ENCODE peak calls at places on chromosomes 2 and 18, in four cellular contexts. V is heart right ventricle, I is spleen, T is OCI-LY7. S is an unnamed sample.

GRCh38 chr2:68885811-68886075 is 14.5 kb upstream of the BMP10 start:
- DNase-seq in V (no peak), I (no peak), T (no peak), S (no peak)

GRCh38 chr2:86072271-86072858 is 33.3 kb downstream of the POLR1A start:
- DNase-seq in V (peak; percentile 64), I (peak; percentile 88), T (peak; percentile 60), S (no peak)

GRCh38 chr2:240991378-240992263 is 6.8 kb upstream of the SNED1 start:
- DNase-seq in V (peak; percentile 83), I (peak; percentile 89), T (no peak), S (no peak)

GRCh38 chr2:217951521-217952247 is 51.1 kb downstream of the TNS1 start:
- DNase-seq in V (no peak), I (peak; percentile 52), T (no peak), S (no peak)

GRCh38 chr2:99827296-99827999 is 314.9 kb downstream of the AFF3 start:
- DNase-seq in V (no peak), I (no peak), T (peak; percentile 83), S (no peak)

GRCh38 chr18:79918089-79919011 is 33.1 kb downstream of the SLC66A2 start:
- DNase-seq in V (no peak), I (peak; percentile 64), T (no peak), S (no peak)

GRCh38 chr2:96143848-96144480 is 1.3 kb downstream of the DUSP2 start:
- DNase-seq in V (no peak), I (peak; percentile 84), T (peak; percentile 67), S (peak; percentile 50)

GRCh38 chr18:37698508-37699035 is 133.0 kb upstream of the CELF4 start:
- DNase-seq in V (no peak), I (no peak), T (no peak), S (no peak)

GRCh38 chr2:8676191-8676914 is 5.5 kb upstream of the ID2 start:
- DNase-seq in V (peak; percentile 92), I (peak; percentile 87), T (no peak), S (no peak)

GRCh38 chr2:173520918-173521317 is 166.2 kb downstream of the CDCA7 start:
- DNase-seq in V (no peak), I (no peak), T (no peak), S (no peak)

GRCh38 chr18:3649559-3650426 is 199.8 kb downstream of the TGIF1 start:
- DNase-seq in V (no peak), I (no peak), T (no peak), S (no peak)

GRCh38 chr2:101961287-101962242 is 30.2 kb upstream of the IL1R2 start:
- DNase-seq in V (peak; percentile 62), I (peak; percentile 83), T (no peak), S (no peak)

GRCh38 chr2:122139739-122140138 is 384.3 kb downstream of the TSN start:
- DNase-seq in V (no peak), I (no peak), T (no peak), S (no peak)

GRCh38 chr2:32773409-32773808 is 145.6 kb downstream of the TTC27 start:
- DNase-seq in V (no peak), I (no peak), T (no peak), S (no peak)

GRCh38 chr18:35818353-35818667 is 154.2 kb upstream of the RMP24 start:
- DNase-seq in V (no peak), I (no peak), T (no peak), S (no peak)

GRCh38 chr2:150674283-150674682 is 186.8 kb upstream of the RND3 start:
- DNase-seq in V (no peak), I (no peak), T (no peak), S (no peak)

GRCh38 chr2:21276163-21276562 is 152.4 kb downstream of the TDRD15 start:
- DNase-seq in V (no peak), I (no peak), T (no peak), S (no peak)

GRCh38 chr2:17940105-17940630 is 61.7 kb downstream of the KCNS3 start:
- DNase-seq in V (no peak), I (no peak), T (no peak), S (no peak)

GRCh38 chr2:86807462-86808275 is 17.0 kb upstream of the CD8A start:
- DNase-seq in V (no peak), I (peak; percentile 91), T (no peak), S (peak; percentile 96)

GRCh38 chr2:152453129-152453642 is 118.2 kb downstream of the FMNL2 start:
- DNase-seq in V (no peak), I (no peak), T (no peak), S (no peak)

GRCh38 chr2:2707111-2708035 is 376.3 kb upstream of the MYT1L start:
- DNase-seq in V (no peak), I (no peak), T (peak; percentile 62), S (no peak)

GRCh38 chr2:229221641-229222040 is 49.4 kb downstream of the PID1 start:
- DNase-seq in V (no peak), I (no peak), T (no peak), S (no peak)

GRCh38 chr18:34730774-34731173 is 20.7 kb downstream of the DTNA start:
- DNase-seq in V (no peak), I (no peak), T (no peak), S (no peak)

GRCh38 chr2:36410681-36411080 is 55.1 kb downstream of the CRIM1 start:
- DNase-seq in V (no peak), I (no peak), T (no peak), S (no peak)

GRCh38 chr2:15640291-15640711 is 48.6 kb downstream of the DDX1 start:
- DNase-seq in V (peak; percentile 54), I (no peak), T (no peak), S (no peak)

GRCh38 chr2:198127627-198128026 is 323.2 kb downstream of the PLCL1 start:
- DNase-seq in V (peak; percentile 23), I (no peak), T (peak; percentile 53), S (peak; percentile 42)

GRCh38 chr18:72866901-72867701 is 686 bp downstream of the NETO1 start:
- DNase-seq in V (no peak), I (peak; percentile 77), T (no peak), S (no peak)

GRCh38 chr2:148813603-148814065 is 61.4 kb upstream of the KIF5C start:
- DNase-seq in V (no peak), I (peak; percentile 77), T (peak; percentile 52), S (peak; percentile 88)

GRCh38 chr2:95333888-95334338 is 36.8 kb downstream of the KCNIP3 start:
- DNase-seq in V (no peak), I (peak; percentile 64), T (no peak), S (no peak)

GRCh38 chr2:94881070-94881469 is 9.8 kb downstream of the TEKT4 start:
- DNase-seq in V (no peak), I (peak; percentile 48), T (no peak), S (no peak)

GRCh38 chr2:21330786-21331391 is 207.1 kb downstream of the TDRD15 start:
- DNase-seq in V (no peak), I (no peak), T (no peak), S (no peak)

GRCh38 chr2:75560768-75561565 is at the start of gene EVA1A:
- DNase-seq in V (peak; percentile 46), I (no peak), T (no peak), S (peak; percentile 56)

GRCh38 chr18:34707670-34708069 is 2.4 kb upstream of the DTNA start:
- DNase-seq in V (peak; percentile 82), I (no peak), T (no peak), S (no peak)

GRCh38 chr2:208031608-208032019 is 6.3 kb upstream of the PLEKHM3 start:
- DNase-seq in V (no peak), I (no peak), T (no peak), S (no peak)

GRCh38 chr2:56244911-56245530 is 61.2 kb downstream of the CCDC85A start:
- DNase-seq in V (no peak), I (no peak), T (no peak), S (no peak)

GRCh38 chr2:120620025-120620793 is 115.5 kb upstream of the GLI2 start:
- DNase-seq in V (no peak), I (no peak), T (no peak), S (no peak)

GRCh38 chr18:46917808-46918600 is 602 bp downstream of the KATNAL2 start:
- DNase-seq in V (peak; percentile 46), I (no peak), T (peak; percentile 32), S (peak; percentile 35)

GRCh38 chr18:54330768-54331548 is 26.7 kb downstream of the STARD6 start:
- DNase-seq in V (no peak), I (no peak), T (peak; percentile 4), S (no peak)
- TF ChIP-seq CTCF in V (no peak), I (no peak), T (peak; percentile 68), S (no peak)

GRCh38 chr2:62196278-62196901 is 475 bp downstream of the B3GNT2 start:
- DNase-seq in V (peak; percentile 61), I (peak; percentile 95), T (peak; percentile 71), S (peak; percentile 70)
- TF ChIP-seq CTCF in V (no peak), I (no peak), T (no peak), S (no peak)

GRCh38 chr2:104408266-104408665 is 445.6 kb upstream of the POU3F3 start:
- DNase-seq in V (no peak), I (no peak), T (no peak), S (no peak)

GRCh38 chr2:104415284-104415683 is 438.6 kb upstream of the POU3F3 start:
- DNase-seq in V (no peak), I (no peak), T (no peak), S (no peak)

GRCh38 chr2:104413890-104414289 is 440.0 kb upstream of the POU3F3 start:
- DNase-seq in V (no peak), I (no peak), T (no peak), S (no peak)

GRCh38 chr2:104412384-104412783 is 441.5 kb upstream of the POU3F3 start:
- DNase-seq in V (no peak), I (no peak), T (peak; percentile 45), S (peak; percentile 56)
- TF ChIP-seq CTCF in V (peak; percentile 25), I (peak; percentile 54), T (peak; percentile 86), S (peak; percentile 64)

GRCh38 chr2:187453078-187453641 is 5.1 kb upstream of the CALCRL start:
- DNase-seq in V (no peak), I (no peak), T (no peak), S (no peak)
- TF ChIP-seq CTCF in V (peak; percentile 39), I (peak; percentile 33), T (peak; percentile 69), S (no peak)

GRCh38 chr2:134375935-134376334 is 122.1 kb downstream of the MGAT5 start:
- DNase-seq in V (no peak), I (no peak), T (no peak), S (no peak)
- TF ChIP-seq CTCF in V (peak; percentile 30), I (no peak), T (no peak), S (no peak)

GRCh38 chr2:44462934-44463849 is 101.4 kb downstream of the CAMKMT start:
- DNase-seq in V (no peak), I (no peak), T (no peak), S (no peak)
- TF ChIP-seq CTCF in V (no peak), I (no peak), T (no peak), S (no peak)

GRCh38 chr2:71923887-71924533 is 223.7 kb downstream of the CYP26B1 start:
- DNase-seq in V (peak; percentile 68), I (no peak), T (peak; percentile 69), S (peak; percentile 74)
- TF ChIP-seq CTCF in V (peak; percentile 89), I (peak; percentile 89), T (peak; percentile 90), S (peak; percentile 77)

GRCh38 chr2:172427256-172427989 is at the start of gene ITGA6:
- DNase-seq in V (peak; percentile 66), I (peak; percentile 93), T (no peak), S (peak; percentile 77)
- TF ChIP-seq CTCF in V (peak; percentile 33), I (peak; percentile 28), T (no peak), S (peak; percentile 37)

GRCh38 chr18:9850297-9850696 is 35.5 kb upstream of the TXNDC2 start:
- DNase-seq in V (no peak), I (no peak), T (no peak), S (no peak)
- TF ChIP-seq CTCF in V (no peak), I (no peak), T (no peak), S (no peak)